ENCODE peak calls at places on chromosome 19, in six cellular contexts. One of them, this sample, is unnamed.

GRCh38 chr19:33096005-33096404 is 15.0 kb downstream of the GPATCH1 start:
- DNase-seq in HepG2: no peak
- DNase-seq in H1: no peak
- DNase-seq in K562: no peak
- DNase-seq in NT2/D1: no peak
- DNase-seq in HCT116: no peak
- DNase-seq in this sample: no peak

GRCh38 chr19:18020212-18021067 is 12.5 kb downstream of the ARRDC2 start:
- DNase-seq in HepG2: peak; percentile 51
- DNase-seq in H1: no peak
- DNase-seq in K562: no peak
- DNase-seq in NT2/D1: no peak
- DNase-seq in HCT116: no peak
- DNase-seq in this sample: no peak

GRCh38 chr19:45499196-45500180 is 1.2 kb downstream of the PPM1N start:
- DNase-seq in HepG2: no peak
- DNase-seq in H1: peak; percentile 98
- DNase-seq in K562: peak; percentile 90
- DNase-seq in NT2/D1: peak; percentile 81
- DNase-seq in HCT116: no peak
- DNase-seq in this sample: no peak

GRCh38 chr19:46288896-46289588 is 7.8 kb upstream of the HIF3A start:
- DNase-seq in HepG2: peak; percentile 36
- DNase-seq in H1: no peak
- DNase-seq in K562: peak; percentile 29
- DNase-seq in NT2/D1: no peak
- DNase-seq in HCT116: no peak
- DNase-seq in this sample: no peak

GRCh38 chr19:47228937-47229673 is 1.9 kb downstream of the BBC3 start:
- DNase-seq in HepG2: peak; percentile 32
- DNase-seq in H1: no peak
- DNase-seq in K562: peak; percentile 60
- DNase-seq in NT2/D1: no peak
- DNase-seq in HCT116: no peak
- DNase-seq in this sample: no peak

GRCh38 chr19:23784274-23784673 is 25.6 kb upstream of the ZNF681 start:
- DNase-seq in HepG2: no peak
- DNase-seq in H1: no peak
- DNase-seq in K562: no peak
- DNase-seq in NT2/D1: no peak
- DNase-seq in HCT116: no peak
- DNase-seq in this sample: peak; percentile 4

GRCh38 chr19:33175156-33175782 is 18.9 kb upstream of the LRP3 start:
- DNase-seq in HepG2: no peak
- DNase-seq in H1: no peak
- DNase-seq in K562: no peak
- DNase-seq in NT2/D1: no peak
- DNase-seq in HCT116: no peak
- DNase-seq in this sample: no peak

GRCh38 chr19:4575267-4575793 is 15.8 kb upstream of the SEMA6B start:
- DNase-seq in HepG2: peak; percentile 70
- DNase-seq in H1: peak; percentile 76
- DNase-seq in K562: peak; percentile 73
- DNase-seq in NT2/D1: peak; percentile 97
- DNase-seq in HCT116: no peak
- DNase-seq in this sample: no peak

GRCh38 chr19:55056827-55057226 is 6.1 kb downstream of the RDH13 start:
- DNase-seq in HepG2: no peak
- DNase-seq in H1: no peak
- DNase-seq in K562: no peak
- DNase-seq in NT2/D1: no peak
- DNase-seq in HCT116: no peak
- DNase-seq in this sample: no peak

GRCh38 chr19:18440421-18440877 is 2.5 kb upstream of the ISYNA1 start:
- DNase-seq in HepG2: peak; percentile 57
- DNase-seq in H1: no peak
- DNase-seq in K562: peak; percentile 67
- DNase-seq in NT2/D1: no peak
- DNase-seq in HCT116: no peak
- DNase-seq in this sample: no peak

GRCh38 chr19:12611361-12611699 is 610 bp downstream of the ZNF791 start:
- DNase-seq in HepG2: peak; percentile 70
- DNase-seq in H1: peak; percentile 62
- DNase-seq in K562: peak; percentile 68
- DNase-seq in NT2/D1: peak; percentile 25
- DNase-seq in HCT116: peak; percentile 45
- DNase-seq in this sample: no peak

GRCh38 chr19:37007587-37008220 is 70.5 kb upstream of the ZNF420 start:
- DNase-seq in HepG2: no peak
- DNase-seq in H1: no peak
- DNase-seq in K562: peak; percentile 36
- DNase-seq in NT2/D1: peak; percentile 27
- DNase-seq in HCT116: no peak
- DNase-seq in this sample: no peak

GRCh38 chr19:30559446-30559845 is 187.3 kb downstream of the ZNF536 start:
- DNase-seq in HepG2: no peak
- DNase-seq in H1: no peak
- DNase-seq in K562: no peak
- DNase-seq in NT2/D1: no peak
- DNase-seq in HCT116: no peak
- DNase-seq in this sample: no peak

GRCh38 chr19:8265872-8266271 is 42.3 kb downstream of the CD320 start:
- DNase-seq in HepG2: no peak
- DNase-seq in H1: no peak
- DNase-seq in K562: no peak
- DNase-seq in NT2/D1: no peak
- DNase-seq in HCT116: no peak
- DNase-seq in this sample: no peak

GRCh38 chr19:40781140-40781539 is 3.1 kb downstream of the RAB4B start:
- DNase-seq in HepG2: no peak
- DNase-seq in H1: no peak
- DNase-seq in K562: no peak
- DNase-seq in NT2/D1: no peak
- DNase-seq in HCT116: no peak
- DNase-seq in this sample: no peak

GRCh38 chr19:18418725-18419194 is 438 bp upstream of the SSBP4 start:
- DNase-seq in HepG2: no peak
- DNase-seq in H1: no peak
- DNase-seq in K562: peak; percentile 76
- DNase-seq in NT2/D1: no peak
- DNase-seq in HCT116: no peak
- DNase-seq in this sample: no peak

GRCh38 chr19:43372462-43372861 is 19.0 kb downstream of the CD177 start:
- DNase-seq in HepG2: no peak
- DNase-seq in H1: no peak
- DNase-seq in K562: no peak
- DNase-seq in NT2/D1: no peak
- DNase-seq in HCT116: no peak
- DNase-seq in this sample: no peak

GRCh38 chr19:44740351-44740824 is 8.1 kb upstream of the BCL3 start:
- DNase-seq in HepG2: peak; percentile 83
- DNase-seq in H1: no peak
- DNase-seq in K562: peak; percentile 56
- DNase-seq in NT2/D1: no peak
- DNase-seq in HCT116: peak; percentile 21
- DNase-seq in this sample: no peak

GRCh38 chr19:42280761-42281174 is 11.7 kb downstream of the CIC start:
- DNase-seq in HepG2: no peak
- DNase-seq in H1: no peak
- DNase-seq in K562: peak; percentile 67
- DNase-seq in NT2/D1: no peak
- DNase-seq in HCT116: no peak
- DNase-seq in this sample: no peak

DNA sequence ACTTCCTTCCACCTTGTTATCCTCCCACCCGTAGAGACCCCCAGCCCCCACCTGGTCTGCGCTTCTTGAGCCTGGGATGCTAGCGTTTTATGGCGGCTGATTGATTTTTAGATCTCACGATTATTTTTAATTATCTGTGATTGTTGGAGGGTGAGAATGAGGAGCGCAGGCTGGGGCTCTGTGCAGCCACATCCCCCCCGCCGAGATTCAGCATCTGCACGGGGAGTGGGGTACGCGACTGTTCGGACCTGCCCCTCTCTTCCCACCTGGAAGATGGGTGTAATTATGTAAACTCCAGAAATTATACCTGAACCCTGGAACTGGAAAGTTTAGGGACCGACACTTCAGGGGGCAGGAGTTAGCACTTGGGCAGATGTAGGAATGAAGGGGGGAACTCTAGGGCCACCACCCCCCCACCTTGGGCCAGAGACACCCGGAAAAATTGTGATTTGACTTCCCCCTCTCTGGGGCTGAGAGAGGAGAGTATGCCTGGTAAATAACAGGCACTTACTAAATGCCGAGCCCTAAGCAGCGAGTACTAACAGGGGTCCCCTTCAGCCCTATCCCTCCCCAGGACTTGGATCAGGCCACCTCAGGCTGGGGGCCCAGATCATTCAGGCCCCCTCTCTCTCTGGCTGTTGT is 1.8 kb upstream of the ONECUT3 start:
- DNase-seq in HepG2: no peak
- DNase-seq in H1: no peak
- DNase-seq in K562: no peak
- DNase-seq in NT2/D1: no peak
- DNase-seq in HCT116: no peak
- DNase-seq in this sample: no peak
- TF ChIP-seq ZNF274 in HepG2: no peak
- TF ChIP-seq ZNF274 in H1: no peak
- TF ChIP-seq ZNF274 in K562: no peak
- TF ChIP-seq ZNF274 in NT2/D1: no peak
- TF ChIP-seq ZNF274 in HCT116: no peak
- TF ChIP-seq ZNF274 in this sample: no peak

DNA sequence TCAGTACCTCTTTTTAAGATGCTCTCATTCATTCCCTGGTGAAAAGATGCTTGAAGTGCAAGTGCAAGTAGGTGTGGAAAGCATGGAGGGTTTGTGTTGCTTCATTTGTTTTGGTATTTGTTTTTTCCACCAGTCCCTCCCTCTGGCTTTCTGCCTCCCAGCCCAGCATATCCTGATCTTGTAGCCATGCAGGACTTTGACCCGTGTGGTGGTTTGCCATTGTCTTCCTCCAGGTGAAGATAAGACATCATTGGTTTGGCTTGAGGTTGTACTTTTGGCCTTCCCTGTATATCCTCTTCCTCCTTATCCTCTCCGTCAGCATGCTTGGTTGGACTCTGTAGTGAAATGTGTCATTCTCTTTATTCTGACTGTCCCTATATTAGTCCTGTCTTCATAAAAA is 9.1 kb downstream of the SPINT2 start:
- DNase-seq in HepG2: no peak
- DNase-seq in H1: no peak
- DNase-seq in K562: peak; percentile 25
- DNase-seq in NT2/D1: no peak
- DNase-seq in HCT116: no peak
- DNase-seq in this sample: no peak
- TF ChIP-seq ZNF274 in HepG2: no peak
- TF ChIP-seq ZNF274 in H1: no peak
- TF ChIP-seq ZNF274 in K562: no peak
- TF ChIP-seq ZNF274 in NT2/D1: no peak
- TF ChIP-seq ZNF274 in HCT116: no peak
- TF ChIP-seq ZNF274 in this sample: no peak

DNA sequence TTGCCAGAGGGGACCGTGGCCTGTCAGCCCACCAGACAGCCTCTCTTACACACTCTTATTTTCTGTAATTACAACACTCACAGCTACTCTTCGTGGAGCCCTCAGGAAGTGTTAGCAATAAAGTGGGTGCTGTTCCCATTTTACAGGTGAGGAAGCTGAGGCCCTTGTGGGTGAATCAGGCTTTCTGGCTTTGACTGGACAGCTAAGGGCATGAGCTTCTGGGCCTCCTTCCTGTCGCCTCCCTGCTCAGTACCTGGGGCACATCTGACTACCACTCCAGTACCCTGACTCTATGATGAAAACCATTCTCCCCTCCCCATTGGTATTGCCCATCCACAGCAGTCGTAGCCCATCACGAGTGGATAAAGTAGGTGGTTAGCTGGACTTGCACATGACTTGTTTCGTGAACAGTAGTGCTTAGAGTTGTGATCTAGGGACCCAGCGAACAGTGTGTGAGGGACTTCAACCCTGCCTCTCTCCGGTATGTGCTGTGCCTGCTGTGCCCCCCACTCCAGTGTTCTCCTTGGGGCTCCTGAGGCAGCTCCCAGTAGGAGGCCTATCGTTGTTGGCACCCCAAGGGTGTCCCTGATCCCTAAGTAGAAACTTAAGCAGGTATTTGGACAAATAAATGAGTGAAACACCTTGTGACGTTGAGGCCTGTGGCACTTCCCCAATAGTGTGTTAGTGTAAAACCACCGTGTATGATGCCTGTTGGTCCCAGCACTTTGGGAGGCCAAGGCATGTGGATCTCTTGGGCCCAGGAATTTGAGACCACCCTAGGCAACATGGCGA is 38.6 kb downstream of the GATAD2A start:
- DNase-seq in HepG2: no peak
- DNase-seq in H1: no peak
- DNase-seq in K562: no peak
- DNase-seq in NT2/D1: no peak
- DNase-seq in HCT116: no peak
- DNase-seq in this sample: no peak
- TF ChIP-seq ZNF274 in HepG2: no peak
- TF ChIP-seq ZNF274 in H1: no peak
- TF ChIP-seq ZNF274 in K562: no peak
- TF ChIP-seq ZNF274 in NT2/D1: no peak
- TF ChIP-seq ZNF274 in HCT116: no peak
- TF ChIP-seq ZNF274 in this sample: no peak

GRCh38 chr19:9640956-9641355 is 19.9 kb upstream of the ZNF561 start:
- DNase-seq in HepG2: no peak
- DNase-seq in H1: no peak
- DNase-seq in K562: no peak
- DNase-seq in NT2/D1: no peak
- DNase-seq in HCT116: no peak
- DNase-seq in this sample: no peak

GRCh38 chr19:9650345-9650744 is 24.6 kb downstream of the ZNF562 start:
- DNase-seq in HepG2: no peak
- DNase-seq in H1: no peak
- DNase-seq in K562: no peak
- DNase-seq in NT2/D1: no peak
- DNase-seq in HCT116: no peak
- DNase-seq in this sample: no peak

GRCh38 chr19:9644472-9644871 is 23.4 kb upstream of the ZNF561 start:
- DNase-seq in HepG2: no peak
- DNase-seq in H1: no peak
- DNase-seq in K562: no peak
- DNase-seq in NT2/D1: no peak
- DNase-seq in HCT116: no peak
- DNase-seq in this sample: no peak

GRCh38 chr19:9641810-9642209 is 20.8 kb upstream of the ZNF561 start:
- DNase-seq in HepG2: no peak
- DNase-seq in H1: no peak
- DNase-seq in K562: peak; percentile 17
- DNase-seq in NT2/D1: no peak
- DNase-seq in HCT116: no peak
- DNase-seq in this sample: no peak

DNA sequence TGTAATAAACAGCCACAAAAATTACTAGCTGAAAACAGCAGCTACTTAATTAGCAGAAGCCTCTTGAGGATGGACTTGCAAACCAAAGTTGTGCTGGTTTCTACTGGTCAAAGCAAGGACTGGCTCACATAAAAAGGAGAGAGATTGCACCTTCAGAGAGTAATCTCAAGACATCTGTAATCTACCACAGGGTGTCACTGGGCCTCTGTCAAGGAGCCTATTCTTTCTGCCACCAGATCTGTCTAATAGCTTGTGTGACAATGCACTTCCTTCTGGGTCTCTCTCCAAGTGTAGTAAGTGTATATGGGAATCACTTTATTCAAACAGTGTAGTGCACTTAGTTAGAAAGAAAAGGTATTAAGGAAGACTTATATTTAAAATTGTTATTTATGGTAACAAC is 24.4 kb upstream of the ZNF561 start:
- DNase-seq in HepG2: no peak
- DNase-seq in H1: no peak
- DNase-seq in K562: peak; percentile 24
- DNase-seq in NT2/D1: no peak
- DNase-seq in HCT116: no peak
- DNase-seq in this sample: no peak
- TF ChIP-seq ZNF274 in HepG2: no peak
- TF ChIP-seq ZNF274 in H1: no peak
- TF ChIP-seq ZNF274 in K562: no peak
- TF ChIP-seq ZNF274 in NT2/D1: no peak
- TF ChIP-seq ZNF274 in HCT116: no peak
- TF ChIP-seq ZNF274 in this sample: no peak